ENCODE peak calls at places on chromosome 13, in ten cellular contexts. G is fibroblast of mammary gland, A is brain microvascular endothelial cell, C is upper lobe of right lung, R is heart left ventricle, O is fibroblast of villous mesenchyme, H is fibroblast of pulmonary artery, N is fibroblast of the aortic adventitia, L is HCT116, T is uterus. D is an unnamed sample.

GRCh38 chr13:45436332-45436731 is 18.2 kb upstream of the SLC25A30 start:
- DNase-seq in G (no peak), A (no peak), C (no peak), R (no peak), O (no peak), H (no peak), N (no peak), L (no peak), T (no peak), D (no peak)

GRCh38 chr13:91574756-91575155 is 176.3 kb downstream of the GPC5 start:
- DNase-seq in G (no peak), A (peak), C (no peak), R (no peak), O (no peak), H (peak), N (peak), L (no peak), T (no peak), D (no peak)

GRCh38 chr13:65606622-65607021 is 1623.5 kb downstream of the PCDH9 start:
- DNase-seq in G (peak), A (peak), C (no peak), R (no peak), O (no peak), H (peak), N (peak), L (no peak), T (no peak), D (no peak)

GRCh38 chr13:45728759-45729158 is 26.6 kb downstream of the CBY2 start:
- DNase-seq in G (no peak), A (no peak), C (no peak), R (no peak), O (no peak), H (peak), N (no peak), L (peak), T (no peak), D (peak)

GRCh38 chr13:110330491-110331001 is 23.5 kb downstream of the COL4A2 start:
- DNase-seq in G (peak), A (peak), C (no peak), R (no peak), O (peak), H (no peak), N (no peak), L (no peak), T (no peak), D (no peak)

GRCh38 chr13:111429064-111429558 is 108.7 kb downstream of the TEX29 start:
- DNase-seq in G (peak), A (peak), C (no peak), R (no peak), O (peak), H (peak), N (peak), L (peak), T (no peak), D (no peak)

GRCh38 chr13:30158774-30159445 is 148.4 kb downstream of the KATNAL1 start:
- DNase-seq in G (peak), A (peak), C (no peak), R (no peak), O (peak), H (peak), N (peak), L (no peak), T (peak), D (no peak)

GRCh38 chr13:49220035-49220855 is at the start of gene MLNR:
- DNase-seq in G (peak), A (no peak), C (peak), R (no peak), O (peak), H (no peak), N (no peak), L (no peak), T (no peak), D (no peak)

GRCh38 chr13:23615677-23616076 is 45.5 kb downstream of the TNFRSF19 start:
- DNase-seq in G (no peak), A (no peak), C (no peak), R (no peak), O (no peak), H (no peak), N (no peak), L (no peak), T (no peak), D (no peak)

GRCh38 chr13:39571502-39572092 is 31.4 kb downstream of the LHFPL6 start:
- DNase-seq in G (no peak), A (no peak), C (no peak), R (peak), O (no peak), H (no peak), N (no peak), L (no peak), T (no peak), D (no peak)

GRCh38 chr13:50244355-50244912 is 229.2 kb downstream of the KCNRG start:
- DNase-seq in G (no peak), A (no peak), C (no peak), R (no peak), O (no peak), H (no peak), N (no peak), L (no peak), T (no peak), D (no peak)

GRCh38 chr13:81872581-81872980 is 1531.7 kb upstream of the SPRY2 start:
- DNase-seq in G (no peak), A (no peak), C (no peak), R (no peak), O (no peak), H (no peak), N (no peak), L (peak), T (no peak), D (no peak)

GRCh38 chr13:50125306-50125555 is 110.0 kb downstream of the KCNRG start:
- DNase-seq in G (no peak), A (no peak), C (no peak), R (no peak), O (no peak), H (no peak), N (no peak), L (no peak), T (no peak), D (no peak)

GRCh38 chr13:90867336-90867683 is 480.2 kb upstream of the MIR17HG start:
- DNase-seq in G (peak), A (peak), C (peak), R (peak), O (peak), H (peak), N (peak), L (peak), T (no peak), D (no peak)

GRCh38 chr13:45209229-45209628 is 8.4 kb upstream of the KCTD4 start:
- DNase-seq in G (peak), A (no peak), C (no peak), R (no peak), O (no peak), H (peak), N (peak), L (no peak), T (no peak), D (no peak)

GRCh38 chr13:89982406-89983085 is 1364.9 kb upstream of the MIR17HG start:
- DNase-seq in G (peak), A (no peak), C (no peak), R (no peak), O (peak), H (peak), N (peak), L (no peak), T (no peak), D (no peak)

GRCh38 chr13:112791662-112792440 is 102.0 kb downstream of the ATP11A start:
- DNase-seq in G (no peak), A (no peak), C (peak), R (no peak), O (no peak), H (no peak), N (no peak), L (peak), T (peak), D (no peak)

GRCh38 chr13:31503626-31504025 is 235.7 kb upstream of the RXFP2 start:
- DNase-seq in G (no peak), A (no peak), C (no peak), R (no peak), O (no peak), H (no peak), N (peak), L (no peak), T (no peak), D (no peak)

GRCh38 chr13:31504918-31505317 is 234.4 kb upstream of the RXFP2 start:
- DNase-seq in G (no peak), A (no peak), C (no peak), R (no peak), O (no peak), H (no peak), N (no peak), L (no peak), T (no peak), D (no peak)

GRCh38 chr13:31495336-31495735 is 244.0 kb upstream of the RXFP2 start:
- DNase-seq in G (no peak), A (no peak), C (no peak), R (no peak), O (no peak), H (no peak), N (no peak), L (no peak), T (no peak), D (no peak)

DNA sequence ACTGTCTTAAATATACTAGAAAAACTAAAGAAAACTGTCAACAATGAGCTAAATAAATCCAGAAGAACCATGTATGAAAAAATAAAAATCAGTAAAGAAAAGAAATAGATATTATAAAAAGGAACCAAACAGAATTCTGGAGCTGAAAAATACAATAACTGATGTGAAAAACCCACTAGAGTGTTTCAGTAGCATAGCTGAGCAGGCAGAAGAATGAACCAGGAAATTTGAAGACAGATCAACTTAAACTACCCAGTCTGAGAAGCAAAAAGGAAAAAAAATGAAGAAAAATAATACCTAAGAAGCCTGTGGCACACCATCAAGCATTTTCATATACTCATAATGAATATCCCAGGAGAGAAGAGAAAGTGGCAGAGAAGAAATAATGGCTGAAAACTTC is 240.1 kb upstream of the RXFP2 start:
- DNase-seq in G (no peak), A (no peak), C (no peak), R (no peak), O (no peak), H (no peak), N (no peak), L (no peak), T (no peak), D (no peak)
- H3K4me3 ChIP-seq in G (no peak), A (no peak), C (no peak), R (no peak), O (no peak), H (no peak), N (no peak), L (no peak), T (no peak), D (no peak)

GRCh38 chr13:99605417-99606321 is 104.4 kb downstream of the TM9SF2 start:
- DNase-seq in G (peak), A (no peak), C (peak), R (peak), O (no peak), H (no peak), N (no peak), L (peak), T (peak), D (no peak)
- TF ChIP-seq CTCF in G (no peak), A (peak), C (peak), R (no peak), O (peak), H (peak), N (no peak), L (no peak), T (no peak), D (no peak)

GRCh38 chr13:114140131-114140908 is 7.9 kb upstream of the RASA3 start:
- DNase-seq in G (no peak), A (no peak), C (no peak), R (no peak), O (no peak), H (no peak), N (no peak), L (no peak), T (no peak), D (no peak)
- H3K4me3 ChIP-seq in G (no peak), A (no peak), C (no peak), R (no peak), O (no peak), H (no peak), N (no peak), L (no peak), T (no peak), D (peak)

DNA sequence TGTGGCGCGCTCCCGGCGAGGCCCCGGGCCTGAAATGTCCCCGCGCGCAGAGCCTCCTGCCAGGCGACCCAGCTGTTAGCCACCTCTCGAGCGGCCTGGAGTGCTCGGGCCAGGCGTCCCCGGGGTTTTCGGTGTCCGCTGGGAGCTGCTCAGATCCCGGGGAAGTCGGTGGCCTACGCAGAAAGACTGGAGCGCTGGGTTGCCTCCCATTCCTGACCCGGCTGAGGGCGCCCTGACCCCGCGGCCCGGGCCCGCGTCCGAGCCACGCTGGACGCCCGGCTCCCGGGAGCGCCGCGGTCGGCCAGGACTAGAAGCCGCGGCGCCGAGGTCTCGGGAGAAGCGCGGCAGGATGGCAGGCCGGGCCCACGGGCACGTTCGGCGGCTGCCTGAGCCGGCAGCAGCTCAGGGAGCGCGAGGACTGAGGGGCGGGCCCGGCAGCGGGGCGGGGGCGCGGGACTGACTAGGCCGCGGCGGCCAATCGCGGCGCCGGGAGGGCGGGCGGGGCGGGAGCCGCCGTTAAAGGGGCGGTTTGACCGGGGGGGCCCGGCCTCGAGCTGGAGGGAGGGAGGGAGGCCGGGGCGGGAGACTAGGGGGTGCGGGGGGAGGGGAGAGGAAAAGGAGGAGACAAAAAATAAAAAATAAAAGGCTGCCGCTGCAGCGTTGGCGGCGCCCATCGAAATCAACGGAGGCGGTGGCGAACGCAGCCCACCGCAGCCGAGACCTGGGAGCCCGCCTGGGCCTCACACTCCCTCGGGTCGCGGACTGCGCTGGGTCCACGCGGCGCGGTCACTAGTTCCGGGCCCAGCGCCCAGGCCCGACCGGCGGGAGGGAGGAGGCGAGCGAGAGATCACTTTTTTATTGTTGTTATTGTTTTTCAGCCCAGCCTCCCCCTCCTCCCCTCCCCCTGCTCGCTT is 1.1 kb upstream of the ZIC2 start:
- DNase-seq in G (peak), A (peak), C (peak), R (peak), O (peak), H (peak), N (peak), L (peak), T (no peak), D (no peak)
- TF ChIP-seq CTCF in G (no peak), A (no peak), C (no peak), R (no peak), O (no peak), H (no peak), N (no peak), L (no peak), T (no peak), D (no peak)

DNA sequence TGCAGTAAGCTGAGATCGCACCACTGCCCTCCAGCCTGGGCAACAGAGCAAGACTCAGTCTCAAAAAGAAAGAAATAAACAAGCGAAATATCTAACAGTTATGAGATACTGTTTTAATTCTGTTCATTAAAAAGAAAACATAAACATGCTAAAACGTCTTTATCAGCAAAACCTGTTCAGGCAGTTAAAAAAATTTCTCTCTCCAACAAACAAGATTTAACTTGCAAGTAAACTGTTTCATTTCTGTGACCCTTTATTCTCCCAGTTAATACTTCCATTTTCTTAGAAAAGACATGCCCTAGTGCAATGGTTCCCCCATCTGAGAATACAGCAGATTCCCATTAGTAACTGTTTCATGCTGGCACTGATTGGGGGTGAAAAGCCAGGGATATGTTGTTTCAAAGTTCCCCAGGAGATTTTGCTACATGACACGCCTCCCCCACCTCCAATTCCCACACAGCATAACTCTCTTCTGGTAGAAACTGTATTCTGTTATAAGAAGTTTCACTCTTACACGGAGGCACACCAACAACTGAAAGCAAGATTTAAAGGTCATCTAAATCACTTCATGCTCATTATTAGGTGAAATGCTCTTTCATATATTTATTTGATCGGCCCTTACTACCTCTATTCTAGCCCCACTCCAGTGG is 24.4 kb downstream of the ELF1 start:
- DNase-seq in G (no peak), A (no peak), C (no peak), R (no peak), O (no peak), H (no peak), N (no peak), L (no peak), T (no peak), D (no peak)
- H3K4me3 ChIP-seq in G (no peak), A (no peak), C (no peak), R (no peak), O (no peak), H (no peak), N (no peak), L (peak), T (no peak), D (no peak)

GRCh38 chr13:28533049-28533436 is 38.1 kb upstream of the FLT1 start:
- DNase-seq in G (no peak), A (no peak), C (no peak), R (no peak), O (no peak), H (no peak), N (no peak), L (no peak), T (no peak), D (no peak)

GRCh38 chr13:28533441-28534166 is 38.7 kb upstream of the FLT1 start:
- DNase-seq in G (no peak), A (no peak), C (no peak), R (no peak), O (no peak), H (no peak), N (no peak), L (no peak), T (no peak), D (no peak)

GRCh38 chr13:28531956-28532225 is 37.0 kb upstream of the FLT1 start:
- DNase-seq in G (no peak), A (no peak), C (no peak), R (no peak), O (no peak), H (no peak), N (no peak), L (no peak), T (no peak), D (no peak)

GRCh38 chr13:28531195-28531955 is 36.4 kb upstream of the FLT1 start:
- DNase-seq in G (peak), A (peak), C (peak), R (peak), O (peak), H (peak), N (peak), L (no peak), T (peak), D (no peak)

GRCh38 chr13:28532226-28533048 is 37.5 kb upstream of the FLT1 start:
- DNase-seq in G (no peak), A (no peak), C (peak), R (peak), O (peak), H (no peak), N (no peak), L (no peak), T (no peak), D (no peak)
- TF ChIP-seq CTCF in G (no peak), A (no peak), C (no peak), R (no peak), O (no peak), H (no peak), N (no peak), L (no peak), T (no peak), D (no peak)